ENCODE peak calls at places on chromosomes 4 and X, in seven cellular contexts. N is lung; Q is PC-9; F is naive thymus-derived CD4-positive, alpha-beta T cell; J is tibial artery; T is neural progenitor cell; O is left ventricle myocardium inferior. V is an unnamed sample. For H3K4me1, the result is how much of the 10 kb centered on the place peaks cover.

GRCh38 chr4:152500798-152501434 is 35.0 kb downstream of the FBXW7 start:
- DNase-seq in N (peak), Q (peak), F (peak), J (no peak), T (peak), O (no peak), V (peak)

GRCh38 chrX:36856849-36857248 is 151.3 kb upstream of the FAM47C start:
- DNase-seq in N (no peak), Q (no peak), F (no peak), J (no peak), T (no peak), O (no peak), V (peak)

GRCh38 chr4:165326831-165327210 is 648 bp upstream of the MSMO1 start:
- DNase-seq in N (peak), Q (peak), F (no peak), J (no peak), T (peak), O (no peak), V (peak)

GRCh38 chrX:68941385-68941952 is 112.6 kb downstream of the EFNB1 start:
- DNase-seq in N (peak), Q (no peak), F (no peak), J (no peak), T (no peak), O (no peak), V (no peak)

GRCh38 chr4:75513529-75514130 is 573 bp downstream of the RCHY1 start:
- DNase-seq in N (no peak), Q (no peak), F (no peak), J (no peak), T (peak), O (no peak), V (no peak)

GRCh38 chrX:122739770-122740169 is 444.3 kb upstream of the GRIA3 start:
- DNase-seq in N (no peak), Q (no peak), F (no peak), J (no peak), T (peak), O (no peak), V (no peak)

GRCh38 chrX:101658661-101659477 is 781 bp downstream of the ARMCX2 start:
- DNase-seq in N (peak), Q (peak), F (peak), J (peak), T (peak), O (peak), V (no peak)

GRCh38 chr4:123825596-123826291 is 429.1 kb downstream of the SPRY1 start:
- DNase-seq in N (no peak), Q (no peak), F (no peak), J (no peak), T (no peak), O (no peak), V (no peak)

GRCh38 chr4:143352052-143352451 is 15.4 kb downstream of the GAB1 start:
- DNase-seq in N (no peak), Q (peak), F (no peak), J (no peak), T (no peak), O (no peak), V (no peak)

GRCh38 chrX:108270280-108270679 is 167.9 kb downstream of the COL4A6 start:
- DNase-seq in N (no peak), Q (no peak), F (no peak), J (no peak), T (no peak), O (no peak), V (no peak)

GRCh38 chr4:2923678-2924173 is 39.5 kb downstream of the NOP14 start:
- DNase-seq in N (no peak), Q (no peak), F (no peak), J (peak), T (no peak), O (no peak), V (no peak)

GRCh38 chrX:150361777-150362351 is 1.3 kb upstream of the MAMLD1 start:
- DNase-seq in N (peak), Q (no peak), F (no peak), J (peak), T (peak), O (no peak), V (no peak)

GRCh38 chr4:145904413-145905177 is 34.0 kb downstream of the ZNF827 start:
- DNase-seq in N (no peak), Q (no peak), F (no peak), J (no peak), T (no peak), O (no peak), V (no peak)

GRCh38 chr4:7649741-7650531 is 215.2 kb upstream of the PSAPL1 start:
- DNase-seq in N (no peak), Q (peak), F (no peak), J (no peak), T (no peak), O (no peak), V (no peak)

GRCh38 chrX:74924449-74925209 is 623 bp downstream of the NEXMIF start:
- DNase-seq in N (peak), Q (no peak), F (peak), J (peak), T (peak), O (peak), V (no peak)

GRCh38 chr4:55036405-55036804 is 89.0 kb downstream of the KDR start:
- DNase-seq in N (no peak), Q (peak), F (no peak), J (no peak), T (no peak), O (no peak), V (no peak)

GRCh38 chrX:149151805-149152757 is 353.0 kb downstream of the IDS start:
- DNase-seq in N (no peak), Q (no peak), F (no peak), J (no peak), T (no peak), O (no peak), V (no peak)

GRCh38 chr4:156686120-156686519 is 285.5 kb downstream of the PDGFC start:
- DNase-seq in N (no peak), Q (no peak), F (no peak), J (no peak), T (no peak), O (no peak), V (no peak)

GRCh38 chr4:180809439-180809838 is 1433.8 kb upstream of the TENM3 start:
- DNase-seq in N (no peak), Q (no peak), F (no peak), J (no peak), T (no peak), O (no peak), V (no peak)

GRCh38 chr4:38565271-38566199 is 98.5 kb upstream of the KLF3 start:
- DNase-seq in N (no peak), Q (peak), F (no peak), J (no peak), T (no peak), O (peak), V (no peak)

GRCh38 chr4:145501051-145501660 is 19.5 kb downstream of the SMAD1 start:
- DNase-seq in N (no peak), Q (no peak), F (no peak), J (no peak), T (no peak), O (no peak), V (no peak)

GRCh38 chrX:40755291-40756249 is 20.2 kb upstream of the MED14 start:
- DNase-seq in N (no peak), Q (no peak), F (no peak), J (peak), T (no peak), O (peak), V (no peak)

GRCh38 chr4:168797176-168797575 is 212.9 kb downstream of the CBR4 start:
- DNase-seq in N (no peak), Q (no peak), F (no peak), J (no peak), T (no peak), O (no peak), V (no peak)

GRCh38 chrX:131728295-131729145 is 184.6 kb downstream of the OR13H1 start:
- DNase-seq in N (peak), Q (no peak), F (peak), J (no peak), T (no peak), O (no peak), V (peak)

GRCh38 chr4:113701156-113701555 is 60.4 kb downstream of the CAMK2D start:
- DNase-seq in N (no peak), Q (no peak), F (no peak), J (no peak), T (no peak), O (no peak), V (no peak)

GRCh38 chr4:3765271-3766206 is 646 bp upstream of the ADRA2C start:
- DNase-seq in N (no peak), Q (no peak), F (no peak), J (peak), T (peak), O (peak), V (no peak)

GRCh38 chr4:109302366-109303140 is at the start of gene COL25A1:
- DNase-seq in N (peak), Q (no peak), F (peak), J (peak), T (peak), O (peak), V (no peak)

GRCh38 chrX:123975180-123975579 is 13.7 kb downstream of the STAG2 start:
- DNase-seq in N (no peak), Q (no peak), F (no peak), J (no peak), T (no peak), O (no peak), V (no peak)

GRCh38 chrX:120763269-120763668 is 112.4 kb downstream of the CT47B1 start:
- DNase-seq in N (no peak), Q (no peak), F (no peak), J (no peak), T (no peak), O (no peak), V (no peak)

GRCh38 chr4:151098191-151098590 is 1.2 kb upstream of the RPS3A start:
- DNase-seq in N (no peak), Q (no peak), F (no peak), J (no peak), T (no peak), O (no peak), V (no peak)

GRCh38 chr4:76644831-76645485 is 209.9 kb downstream of the SHROOM3 start:
- DNase-seq in N (no peak), Q (no peak), F (no peak), J (no peak), T (no peak), O (no peak), V (no peak)

DNA sequence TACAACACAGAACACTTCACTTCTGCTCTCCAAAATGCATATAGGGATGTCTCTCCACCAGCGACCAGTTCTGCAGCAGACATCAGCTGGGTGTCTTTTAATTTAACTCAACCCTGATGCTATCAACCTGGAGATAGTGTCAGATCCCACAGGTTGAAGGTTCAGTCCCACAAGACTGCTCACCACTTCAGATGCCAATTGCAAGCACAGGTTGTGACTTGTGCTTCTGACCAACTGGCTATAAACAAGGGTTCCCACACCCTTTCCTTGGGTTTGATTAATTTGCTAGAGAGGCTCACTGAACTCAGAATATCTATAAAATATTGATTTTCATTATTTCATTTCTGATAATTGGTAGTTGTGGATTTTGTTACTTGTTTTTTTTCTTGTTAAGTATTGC is 177.4 kb upstream of the HS3ST1 start:
- DNase-seq in N (no peak), Q (no peak), F (no peak), J (no peak), T (no peak), O (no peak), V (no peak)
- H3K4me1 ChIP-seq in N (under half), Q (under half), F (under half), J (under half), T (under half), O (under half), V (under half)

DNA sequence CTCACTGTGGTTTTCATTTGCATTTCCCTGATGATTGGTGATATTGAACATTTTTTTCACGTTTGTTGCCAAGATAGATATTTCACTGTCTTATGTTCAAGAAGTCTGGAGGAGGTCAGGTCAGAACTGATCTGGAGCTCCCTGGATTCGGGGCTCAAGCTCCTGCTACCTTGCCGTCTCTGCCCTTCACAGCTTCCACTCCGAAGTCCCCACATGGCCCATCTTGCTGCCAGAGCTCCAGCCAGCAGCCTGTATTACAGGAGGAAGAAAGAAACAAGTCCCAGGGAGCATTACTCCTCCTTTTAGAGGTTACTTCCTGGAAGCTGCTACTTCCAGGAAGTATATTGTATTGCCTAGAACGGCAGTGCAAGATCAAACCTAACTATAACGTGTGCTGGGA is 17.9 kb upstream of the CDKN2AIP start:
- DNase-seq in N (no peak), Q (no peak), F (no peak), J (no peak), T (no peak), O (no peak), V (no peak)
- H3K4me3 ChIP-seq in N (no peak), Q (no peak), F (no peak), J (no peak), T (no peak), O (no peak), V (no peak)

GRCh38 chr4:184355857-184356256 is 118.5 kb downstream of the IRF2 start:
- DNase-seq in N (no peak), Q (no peak), F (no peak), J (no peak), T (no peak), O (no peak), V (no peak)
- H3K4me1 ChIP-seq in N (under half), Q (under half), F (under half), J (under half), T (under half), O (under half), V (under half)

GRCh38 chr4:99947190-99947578 is 766 bp upstream of the DNAJB14 start:
- DNase-seq in N (no peak), Q (no peak), F (no peak), J (no peak), T (no peak), O (no peak), V (no peak)

GRCh38 chr4:99946346-99947189 is at the start of gene DNAJB14:
- DNase-seq in N (peak), Q (peak), F (peak), J (peak), T (peak), O (peak), V (peak)

GRCh38 chr4:99945718-99946345 is 586 bp downstream of the DNAJB14 start:
- DNase-seq in N (no peak), Q (peak), F (no peak), J (no peak), T (no peak), O (no peak), V (peak)

GRCh38 chr4:99947608-99948007 is 1.2 kb upstream of the DNAJB14 start:
- DNase-seq in N (no peak), Q (no peak), F (no peak), J (no peak), T (no peak), O (no peak), V (peak)

DNA sequence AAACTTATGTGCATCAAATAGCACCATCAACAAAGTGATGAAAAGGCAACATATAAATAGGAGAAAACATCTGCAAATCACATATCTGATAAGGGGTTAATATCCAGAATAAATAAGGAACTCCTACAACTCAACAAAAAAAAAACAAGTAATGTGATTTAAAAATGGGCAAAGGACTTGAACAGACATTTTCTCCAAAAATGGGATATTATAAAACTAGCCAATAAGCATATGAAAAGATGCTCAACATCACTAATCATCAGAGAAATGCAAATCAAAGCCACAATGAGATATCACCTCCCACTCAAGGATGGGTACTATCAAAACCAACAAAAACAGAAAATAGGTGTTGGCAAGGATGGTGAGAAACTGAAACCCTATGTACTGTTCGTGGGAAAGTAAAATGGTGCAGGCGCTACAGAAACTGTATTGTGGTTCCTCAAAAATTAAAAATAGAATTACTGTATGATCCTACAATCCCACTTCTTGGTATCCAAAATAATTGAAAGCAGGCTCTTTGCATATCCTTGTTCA is 2.4 kb downstream of the DNAJB14 start:
- DNase-seq in N (no peak), Q (no peak), F (no peak), J (no peak), T (no peak), O (no peak), V (no peak)
- H3K4me3 ChIP-seq in N (no peak), Q (no peak), F (peak), J (no peak), T (peak), O (no peak), V (no peak)

GRCh38 chrX:1480082-1480785 is 27.5 kb upstream of the ASMTL start:
- DNase-seq in N (peak), Q (no peak), F (no peak), J (no peak), T (no peak), O (no peak), V (no peak)
- H3K4me1 ChIP-seq in N (under half), Q (under half), F (half or more), J (under half), T (under half), O (under half), V (half or more)

GRCh38 chrX:10157032-10157341 is 212 bp downstream of the CLCN4 start:
- DNase-seq in N (no peak), Q (no peak), F (no peak), J (no peak), T (no peak), O (no peak), V (no peak)
- H3K4me3 ChIP-seq in N (no peak), Q (peak), F (no peak), J (peak), T (peak), O (peak), V (peak)

GRCh38 chr4:127844605-127845116 is 36.0 kb upstream of the PLK4 start:
- DNase-seq in N (no peak), Q (no peak), F (no peak), J (no peak), T (no peak), O (no peak), V (no peak)

GRCh38 chr4:127846061-127846460 is 34.6 kb upstream of the PLK4 start:
- DNase-seq in N (no peak), Q (no peak), F (no peak), J (no peak), T (no peak), O (no peak), V (no peak)

GRCh38 chr4:127852661-127853060 is 28.0 kb upstream of the PLK4 start:
- DNase-seq in N (no peak), Q (no peak), F (no peak), J (no peak), T (no peak), O (no peak), V (no peak)

GRCh38 chr4:127846765-127847164 is 33.9 kb upstream of the PLK4 start:
- DNase-seq in N (no peak), Q (no peak), F (no peak), J (no peak), T (no peak), O (no peak), V (no peak)

GRCh38 chr4:127849505-127850234 is 31.0 kb upstream of the PLK4 start:
- DNase-seq in N (no peak), Q (no peak), F (no peak), J (no peak), T (no peak), O (no peak), V (peak)
- H3K4me1 ChIP-seq in N (under half), Q (under half), F (under half), J (under half), T (under half), O (under half), V (under half)

GRCh38 chr4:80099671-80100070 is 26.6 kb upstream of the ANTXR2 start:
- DNase-seq in N (no peak), Q (no peak), F (no peak), J (no peak), T (no peak), O (no peak), V (no peak)

GRCh38 chr4:80101086-80101767 is 28.2 kb upstream of the ANTXR2 start:
- DNase-seq in N (no peak), Q (no peak), F (no peak), J (no peak), T (no peak), O (no peak), V (no peak)

GRCh38 chr4:80103615-80104014 is 30.6 kb upstream of the ANTXR2 start:
- DNase-seq in N (no peak), Q (no peak), F (no peak), J (no peak), T (no peak), O (no peak), V (no peak)

GRCh38 chr4:80098635-80099034 is 25.6 kb upstream of the ANTXR2 start:
- DNase-seq in N (no peak), Q (no peak), F (no peak), J (no peak), T (no peak), O (no peak), V (no peak)

DNA sequence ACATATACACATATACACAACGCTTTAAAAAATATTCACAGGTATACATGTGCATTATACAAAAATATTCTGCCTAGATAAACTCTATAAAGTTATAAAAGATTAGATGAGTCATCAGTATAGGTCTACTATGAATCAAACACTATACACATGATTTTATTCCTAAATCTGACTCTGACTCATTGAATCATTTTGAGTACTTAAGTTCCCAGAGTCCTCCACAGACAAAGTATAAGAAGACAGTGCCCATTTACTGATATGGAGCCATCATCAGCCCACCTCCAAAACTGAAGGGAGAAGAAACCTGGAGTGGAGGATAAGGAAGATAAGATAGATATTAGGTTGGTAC is 28.7 kb upstream of the ANTXR2 start:
- DNase-seq in N (no peak), Q (no peak), F (no peak), J (no peak), T (no peak), O (no peak), V (no peak)
- H3K4me3 ChIP-seq in N (no peak), Q (no peak), F (no peak), J (no peak), T (no peak), O (no peak), V (no peak)

DNA sequence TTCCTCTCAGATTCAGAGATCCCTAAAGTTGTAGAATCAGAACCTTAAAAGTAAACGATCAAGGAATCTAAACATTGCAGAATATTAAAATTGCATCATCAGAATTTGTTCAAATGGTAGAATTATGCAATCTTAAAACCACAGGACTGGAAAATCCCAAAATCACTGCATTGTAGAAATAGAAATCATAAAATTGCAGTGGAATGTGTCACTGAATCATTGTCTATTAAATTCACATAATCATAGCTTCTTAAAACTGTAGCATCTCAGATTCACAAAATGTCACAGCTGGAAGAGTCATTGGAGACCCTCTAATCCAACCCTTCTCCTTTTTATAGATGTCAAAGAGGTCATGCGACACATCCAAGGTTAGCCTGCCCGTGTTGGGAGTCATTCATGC is 15.6 kb downstream of the IQSEC2 start:
- DNase-seq in N (no peak), Q (no peak), F (no peak), J (no peak), T (no peak), O (no peak), V (no peak)
- H3K4me1 ChIP-seq in N (under half), Q (under half), F (under half), J (under half), T (under half), O (under half), V (under half)

V was measured in Karpas-422.